ENCODE peak calls at places on chromosome 21, in five cellular contexts. G is MM.1S, M is KBM-7, L is activated T-cell treated with anti-CD3 and anti-CD28 coated beads for 1 hour, T is A172. Y is an unnamed sample.

GRCh38 chr21:26236281-26236680 is 65.7 kb upstream of the APP start:
- DNase-seq in G (no peak), L (no peak), T (no peak), M (no peak), Y (no peak)

GRCh38 chr21:44695176-44695575 is 1.8 kb upstream of the KRTAP10-12 start:
- DNase-seq in G (no peak), T (no peak), L (no peak), M (no peak), Y (no peak)

GRCh38 chr21:16572032-16572431 is 842.2 kb downstream of the USP25 start:
- DNase-seq in T (peak), G (no peak), L (no peak), M (no peak), Y (no peak)

GRCh38 chr21:18334066-18334465 is 69.5 kb downstream of the TMPRSS15 start:
- DNase-seq in M (no peak), L (no peak), T (no peak), G (no peak), Y (no peak)

GRCh38 chr21:25080161-25080560 is 527.1 kb downstream of the MRPL39 start:
- DNase-seq in L (no peak), T (no peak), M (no peak), G (no peak), Y (no peak)

GRCh38 chr21:16742116-16742515 is 770.7 kb upstream of the CXADR start:
- DNase-seq in T (no peak), L (no peak), M (no peak), G (no peak), Y (no peak)

GRCh38 chr21:44089001-44089911 is 17.9 kb upstream of the PWP2 start:
- DNase-seq in M (peak), L (peak), T (no peak), G (no peak), Y (peak)

GRCh38 chr21:36700961-36701911 is 2.3 kb downstream of the SIM2 start:
- DNase-seq in L (no peak), G (no peak), M (no peak), T (no peak), Y (no peak)

GRCh38 chr21:45335761-45336534 is 48.3 kb upstream of the POFUT2 start:
- DNase-seq in L (no peak), G (no peak), M (no peak), T (no peak), Y (no peak)